ENCODE peak calls at places on chromosome 4, in nine cellular contexts. Q, W, Z, T, L, C, H, I and X are unnamed samples.

GRCh38 chr4:3707423-3708102 is 58.6 kb upstream of the ADRA2C start:
- DNase-seq in Q (no peak), W (no peak), Z (no peak), T (no peak), L (peak; percentile 7), C (no peak), H (no peak), I (no peak), X (no peak)

GRCh38 chr4:153497091-153497531 is 31.0 kb downstream of the TMEM131L start:
- DNase-seq in Q (peak; percentile 45), W (no peak), Z (no peak), T (peak; percentile 84), L (no peak), C (no peak), H (no peak), I (peak; percentile 26), X (no peak)

GRCh38 chr4:66930216-66930615 is 615.1 kb downstream of the CENPC start:
- DNase-seq in Q (no peak), W (no peak), Z (no peak), T (no peak), L (no peak), C (no peak), H (no peak), I (no peak), X (no peak)

GRCh38 chr4:39932776-39933402 is 44.8 kb downstream of the PDS5A start:
- DNase-seq in Q (peak; percentile 12), W (no peak), Z (no peak), T (no peak), L (no peak), C (no peak), H (no peak), I (no peak), X (no peak)

GRCh38 chr4:170015285-170015684 is 10.9 kb downstream of the MFAP3L start:
- DNase-seq in Q (no peak), W (no peak), Z (peak; percentile 27), T (no peak), L (no peak), C (peak; percentile 78), H (no peak), I (no peak), X (no peak)

GRCh38 chr4:188246488-188246887 is 107.2 kb downstream of the TRIML1 start:
- DNase-seq in Q (no peak), W (no peak), Z (no peak), T (no peak), L (no peak), C (no peak), H (peak; percentile 69), I (no peak), X (no peak)

GRCh38 chr4:52659016-52659721 is at the start of gene USP46:
- DNase-seq in Q (peak; percentile 57), W (no peak), Z (peak; percentile 84), T (peak; percentile 70), L (peak; percentile 87), C (peak; percentile 74), H (peak; percentile 79), I (peak; percentile 54), X (peak; percentile 24)

GRCh38 chr4:95415346-95415771 is 133.4 kb downstream of the UNC5C start:
- DNase-seq in Q (peak; percentile 44), W (no peak), Z (no peak), T (peak; percentile 59), L (no peak), C (no peak), H (no peak), I (peak; percentile 4), X (no peak)

GRCh38 chr4:11182586-11183357 is 245.9 kb downstream of the HS3ST1 start:
- DNase-seq in Q (peak; percentile 92), W (no peak), Z (no peak), T (peak; percentile 48), L (no peak), C (no peak), H (no peak), I (peak; percentile 22), X (no peak)

GRCh38 chr4:2324891-2325290 is 63.0 kb upstream of the MXD4 start:
- DNase-seq in Q (no peak), W (no peak), Z (no peak), T (no peak), L (no peak), C (no peak), H (no peak), I (no peak), X (no peak)

GRCh38 chr4:79650794-79651431 is 242.9 kb upstream of the GK2 start:
- DNase-seq in Q (peak; percentile 84), W (no peak), Z (no peak), T (peak; percentile 44), L (no peak), C (no peak), H (peak; percentile 30), I (peak; percentile 61), X (peak; percentile 61)

GRCh38 chr4:31516520-31516919 is 796.4 kb downstream of the PCDH7 start:
- DNase-seq in Q (no peak), W (no peak), Z (no peak), T (no peak), L (no peak), C (no peak), H (no peak), I (no peak), X (no peak)

GRCh38 chr4:80094191-80094590 is 21.2 kb upstream of the ANTXR2 start:
- DNase-seq in Q (no peak), W (no peak), Z (no peak), T (no peak), L (no peak), C (no peak), H (no peak), I (no peak), X (no peak)

GRCh38 chr4:73127839-73128448 is 58.4 kb upstream of the COX18 start:
- DNase-seq in Q (no peak), W (no peak), Z (no peak), T (no peak), L (no peak), C (peak; percentile 6), H (peak; percentile 46), I (peak; percentile 20), X (no peak)

GRCh38 chr4:16897991-16898827 is at the start of gene LDB2:
- DNase-seq in Q (peak; percentile 91), W (no peak), Z (peak; percentile 65), T (no peak), L (peak; percentile 75), C (peak; percentile 17), H (peak; percentile 86), I (peak; percentile 72), X (peak; percentile 75)
- H3K27ac ChIP-seq in Q (peak within 1 kb of the TSS; percentile 45), W (no peak within 1 kb of the TSS), Z (peak within 1 kb of the TSS; percentile 85), T (no peak within 1 kb of the TSS), L (peak within 1 kb of the TSS; percentile 85), C (peak within 1 kb of the TSS; percentile 35), H (peak within 1 kb of the TSS; percentile 77), I (no peak within 1 kb of the TSS), X (peak within 1 kb of the TSS; percentile 75)

GRCh38 chr4:10086506-10087120 is 30.0 kb downstream of the WDR1 start:
- DNase-seq in Q (no peak), W (no peak), Z (peak; percentile 11), T (no peak), L (peak; percentile 13), C (no peak), H (no peak), I (no peak), X (no peak)
- H3K27ac ChIP-seq in Q (no peak overlapping the region), W (no peak overlapping the region), Z (no peak overlapping the region), T (no peak overlapping the region), L (no peak overlapping the region), C (no peak overlapping the region), H (no peak overlapping the region), I (no peak overlapping the region), X (no peak overlapping the region)

GRCh38 chr4:56435748-56436442 is at the start of gene PAICS:
- DNase-seq in Q (peak; percentile 83), W (peak; percentile 91), Z (peak; percentile 94), T (peak; percentile 94), L (peak; percentile 93), C (peak; percentile 89), H (peak; percentile 97), I (peak; percentile 89), X (peak; percentile 81)

GRCh38 chr4:56435001-56435747 is at the start of gene PPAT:
- DNase-seq in Q (peak; percentile 93), W (peak; percentile 89), Z (peak; percentile 98), T (peak; percentile 99), L (peak; percentile 98), C (peak; percentile 96), H (peak; percentile 98), I (peak; percentile 97), X (peak; percentile 90)

GRCh38 chr4:56430203-56430602 is 5.2 kb downstream of the PPAT start:
- DNase-seq in Q (no peak), W (no peak), Z (no peak), T (no peak), L (no peak), C (no peak), H (no peak), I (no peak), X (no peak)

GRCh38 chr4:56433280-56433679 is 2.1 kb downstream of the PPAT start:
- DNase-seq in Q (no peak), W (no peak), Z (no peak), T (no peak), L (no peak), C (no peak), H (no peak), I (no peak), X (no peak)

GRCh38 chr4:56434599-56435000 is 815 bp downstream of the PPAT start:
- DNase-seq in Q (peak; percentile 50), W (no peak), Z (no peak), T (no peak), L (no peak), C (no peak), H (no peak), I (peak; percentile 66), X (no peak)
- H3K27ac ChIP-seq in Q (peak overlapping the region; percentile 86), W (no peak overlapping the region), Z (peak overlapping the region; percentile 95), T (peak overlapping the region; percentile 95), L (peak overlapping the region; percentile 99), C (peak overlapping the region; percentile 96), H (peak overlapping the region; percentile 93), I (peak overlapping the region; percentile 69), X (peak overlapping the region; percentile 59)

GRCh38 chr4:25550376-25551030 is 105.1 kb upstream of the SLC34A2 start:
- DNase-seq in Q (no peak), W (no peak), Z (no peak), T (no peak), L (no peak), C (no peak), H (no peak), I (no peak), X (no peak)

GRCh38 chr4:25552580-25553271 is 102.9 kb upstream of the SLC34A2 start:
- DNase-seq in Q (no peak), W (no peak), Z (no peak), T (no peak), L (no peak), C (peak; percentile 51), H (no peak), I (no peak), X (no peak)

GRCh38 chr4:25549413-25549812 is 106.2 kb upstream of the SLC34A2 start:
- DNase-seq in Q (no peak), W (no peak), Z (no peak), T (no peak), L (no peak), C (no peak), H (no peak), I (no peak), X (no peak)

GRCh38 chr4:25547343-25547742 is 108.3 kb upstream of the SLC34A2 start:
- DNase-seq in Q (no peak), W (no peak), Z (no peak), T (no peak), L (no peak), C (no peak), H (no peak), I (no peak), X (no peak)

DNA sequence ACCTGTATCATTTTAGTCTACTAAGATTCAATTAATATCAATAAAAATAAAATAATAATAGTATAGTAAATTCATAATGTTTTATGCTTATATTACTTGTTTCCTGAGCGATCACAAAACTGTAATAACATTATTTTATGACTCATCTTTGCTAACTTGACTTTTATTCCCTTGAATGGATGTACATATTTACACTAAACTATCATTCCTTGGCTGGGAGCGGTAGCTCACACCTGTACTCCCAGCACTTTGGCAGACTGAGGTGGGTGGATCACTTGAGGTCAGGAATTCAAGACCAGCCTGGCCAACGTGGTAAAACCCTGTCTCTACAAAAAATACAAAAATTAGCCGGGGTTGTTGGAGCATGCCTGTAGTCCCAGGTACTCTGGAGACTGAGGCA is 104.0 kb upstream of the SLC34A2 start:
- DNase-seq in Q (no peak), W (no peak), Z (no peak), T (no peak), L (no peak), C (no peak), H (no peak), I (no peak), X (no peak)
- H3K27ac ChIP-seq in Q (no peak overlapping the region), W (no peak overlapping the region), Z (no peak overlapping the region), T (no peak overlapping the region), L (no peak overlapping the region), C (no peak overlapping the region), H (no peak overlapping the region), I (no peak overlapping the region), X (no peak overlapping the region)